ENCODE peak calls at places on chromosomes 3 and 15, in five cellular contexts. H, L, W, Z and C are unnamed samples.

GRCh38 chr3:12222765-12223485 is 64.2 kb upstream of the TIMP4 start:
- DNase-seq in W (no peak), H (peak; percentile 32), Z (no peak), L (no peak), C (no peak)

GRCh38 chr3:108412351-108412750 is 98.0 kb downstream of the MYH15 start:
- DNase-seq in H (no peak), W (no peak), L (no peak), Z (no peak), C (no peak)

GRCh38 chr3:149414557-149415231 is 37.2 kb upstream of the TM4SF1 start:
- DNase-seq in H (peak; percentile 94), Z (no peak), L (no peak), W (no peak), C (no peak)

GRCh38 chr3:13555753-13556152 is 6.8 kb downstream of the FBLN2 start:
- DNase-seq in Z (no peak), H (no peak), W (no peak), L (no peak), C (no peak)

GRCh38 chr3:80537680-80538079 is 769.9 kb upstream of the ROBO1 start:
- DNase-seq in L (no peak), H (no peak), Z (no peak), W (no peak), C (no peak)

GRCh38 chr3:102141913-102142210 is 292.5 kb downstream of the NFKBIZ start:
- DNase-seq in L (no peak), H (no peak), W (no peak), Z (no peak), C (no peak)

GRCh38 chr15:37788767-37789391 is 145.6 kb upstream of the TMCO5A start:
- DNase-seq in H (no peak), Z (no peak), L (no peak), W (no peak), C (no peak)

GRCh38 chr3:106302451-106303221 is 433.8 kb upstream of the CBLB start:
- DNase-seq in Z (no peak), H (no peak), L (no peak), W (no peak), C (no peak)

GRCh38 chr3:61768284-61769012 is 207.1 kb downstream of the PTPRG start:
- DNase-seq in H (no peak), Z (no peak), W (no peak), L (no peak), C (no peak)

GRCh38 chr15:78007211-78007956 is 70.1 kb downstream of the TBC1D2B start:
- DNase-seq in L (no peak), Z (no peak), H (no peak), W (no peak), C (no peak)

GRCh38 chr15:78016860-78017259 is 60.7 kb downstream of the TBC1D2B start:
- DNase-seq in W (no peak), L (no peak), Z (no peak), H (no peak), C (no peak)

GRCh38 chr15:78007965-78008886 is 69.3 kb downstream of the TBC1D2B start:
- DNase-seq in Z (no peak), L (peak; percentile 87), H (no peak), W (peak; percentile 70), C (peak; percentile 80)

GRCh38 chr15:78010112-78010511 is 67.4 kb downstream of the TBC1D2B start:
- DNase-seq in L (no peak), W (no peak), H (no peak), Z (no peak), C (no peak)

GRCh38 chr15:78012643-78013077 is 64.9 kb downstream of the TBC1D2B start:
- DNase-seq in Z (no peak), H (peak; percentile 66), W (peak; percentile 75), L (peak; percentile 65), C (peak; percentile 91)
- TF ChIP-seq EP300 in Z (no peak), H (no peak), W (peak; percentile 39), L (no peak), C (peak; percentile 81)

DNA sequence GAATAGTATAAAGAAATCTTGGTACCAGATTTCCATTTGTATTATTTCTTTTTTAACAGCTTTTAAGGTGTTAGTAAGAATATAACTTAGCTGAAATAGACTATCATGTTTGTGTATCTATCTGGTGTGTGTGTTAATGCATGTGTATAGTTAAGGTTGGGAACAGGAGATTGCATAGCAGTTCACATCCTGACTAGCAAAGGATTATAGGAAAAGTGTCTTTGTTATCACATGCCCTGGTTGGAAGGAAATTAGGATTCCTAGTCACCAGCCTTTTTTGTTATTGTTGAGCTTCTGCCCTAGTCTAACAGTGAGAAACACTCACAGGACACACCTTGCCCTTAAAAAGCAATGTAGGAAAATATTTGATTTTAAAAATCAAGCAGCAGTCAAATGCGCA is 58.2 kb downstream of the SETD5 start:
- DNase-seq in W (no peak), Z (no peak), H (no peak), L (no peak), C (no peak)
- H3K36me3 ChIP-seq in W (peaks cover 84% of the 10 kb centered on the region), Z (peaks cover 86% of the 10 kb centered on the region), H (peaks cover 68% of the 10 kb centered on the region), L (no peaks in the 10 kb centered on the region), C (peaks cover 98% of the 10 kb centered on the region)

DNA sequence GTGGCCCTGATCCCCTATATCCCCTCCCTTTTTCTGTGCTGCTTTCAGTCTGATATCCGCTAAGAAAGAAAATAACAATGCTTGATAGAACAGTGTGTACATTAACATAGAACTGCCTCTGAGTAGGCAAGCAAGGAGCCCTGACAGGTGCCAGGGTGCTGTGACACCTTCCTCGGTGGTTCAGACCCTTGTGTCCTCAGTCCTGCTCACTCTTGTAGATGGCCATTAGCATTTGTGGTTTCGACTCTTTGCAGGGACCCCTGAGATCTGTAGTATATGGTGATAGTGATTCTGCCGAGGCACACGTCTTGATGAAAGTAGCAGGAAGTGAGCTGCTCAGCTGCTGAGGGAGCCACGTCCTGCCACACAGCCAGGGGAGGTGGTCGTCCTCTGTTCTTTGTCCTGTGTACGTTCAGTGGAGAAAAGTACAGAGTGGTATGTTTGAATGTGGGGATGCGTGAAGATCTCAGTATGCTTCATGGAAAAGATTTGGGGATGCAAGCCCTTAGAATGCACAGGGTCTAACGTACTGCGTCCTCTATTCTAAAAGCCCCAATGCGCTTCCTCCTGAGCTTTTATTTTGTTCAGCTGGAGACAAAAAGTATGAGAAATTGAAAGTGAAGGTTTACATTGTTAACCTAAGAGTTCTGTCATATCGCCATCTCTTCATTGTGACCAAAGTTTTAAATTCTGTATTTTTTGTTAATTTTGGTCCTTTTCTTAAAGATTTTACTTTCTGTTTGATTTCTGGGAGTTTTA is 35.4 kb downstream of the PXYLP1 start:
- DNase-seq in H (no peak), W (no peak), L (no peak), Z (no peak), C (no peak)
- H3K4me3 ChIP-seq in H (no peak overlapping the region), W (no peak overlapping the region), L (no peak overlapping the region), Z (no peak overlapping the region), C (peak overlapping the region; percentile 24)

GRCh38 chr15:63299981-63300575 is 22.7 kb downstream of the APH1B start:
- DNase-seq in Z (peak; percentile 14), H (no peak), L (no peak), W (no peak), C (no peak)
- TF ChIP-seq EP300 in Z (peak; percentile 82), H (no peak), L (no peak), W (no peak), C (no peak)

GRCh38 chr15:41572866-41573265 is 13.9 kb downstream of the TYRO3 start:
- DNase-seq in Z (no peak), L (no peak), W (no peak), H (no peak), C (no peak)
- H3K36me3 ChIP-seq in Z (peaks cover 59% of the 10 kb centered on the region), L (no peaks in the 10 kb centered on the region), W (peaks cover 69% of the 10 kb centered on the region), H (peaks cover 31% of the 10 kb centered on the region), C (no peaks in the 10 kb centered on the region)